ENCODE peak calls at places on chromosomes 2 and 18, in seven cellular contexts. One of them, this sample, is unnamed.

GRCh38 chr2:27220091-27220490 is 2.9 kb downstream of the CAD start:
- DNase-seq in cardiac fibroblast: no peak
- DNase-seq in tibial nerve: no peak
- DNase-seq in upper lobe of right lung: peak; percentile 10
- DNase-seq in mucosa of descending colon: no peak
- DNase-seq in A549: no peak
- DNase-seq in dorsolateral prefrontal cortex: no peak
- DNase-seq in this sample: peak; percentile 8

GRCh38 chr2:167335627-167336026 is 447.3 kb downstream of the XIRP2 start:
- DNase-seq in A549: no peak
- DNase-seq in cardiac fibroblast: peak; percentile 1
- DNase-seq in tibial nerve: no peak
- DNase-seq in upper lobe of right lung: no peak
- DNase-seq in mucosa of descending colon: peak; percentile 24
- DNase-seq in dorsolateral prefrontal cortex: no peak
- DNase-seq in this sample: no peak

GRCh38 chr2:157786663-157787363 is 89.3 kb downstream of the ACVR1 start:
- DNase-seq in cardiac fibroblast: peak; percentile 7
- DNase-seq in upper lobe of right lung: no peak
- DNase-seq in A549: no peak
- DNase-seq in dorsolateral prefrontal cortex: no peak
- DNase-seq in mucosa of descending colon: no peak
- DNase-seq in tibial nerve: no peak
- DNase-seq in this sample: no peak

GRCh38 chr2:112121682-112122254 is 16.4 kb upstream of the FBLN7 start:
- DNase-seq in mucosa of descending colon: peak; percentile 67
- DNase-seq in upper lobe of right lung: no peak
- DNase-seq in A549: peak; percentile 47
- DNase-seq in tibial nerve: no peak
- DNase-seq in dorsolateral prefrontal cortex: no peak
- DNase-seq in cardiac fibroblast: peak; percentile 77
- DNase-seq in this sample: no peak

GRCh38 chr18:12102136-12102842 is 8.6 kb downstream of the ANKRD62 start:
- DNase-seq in A549: no peak
- DNase-seq in cardiac fibroblast: no peak
- DNase-seq in tibial nerve: no peak
- DNase-seq in upper lobe of right lung: no peak
- DNase-seq in dorsolateral prefrontal cortex: no peak
- DNase-seq in mucosa of descending colon: no peak
- DNase-seq in this sample: no peak

GRCh38 chr18:41354151-41354550 is 600.9 kb upstream of the PIK3C3 start:
- DNase-seq in mucosa of descending colon: no peak
- DNase-seq in cardiac fibroblast: no peak
- DNase-seq in tibial nerve: no peak
- DNase-seq in upper lobe of right lung: no peak
- DNase-seq in A549: no peak
- DNase-seq in dorsolateral prefrontal cortex: no peak
- DNase-seq in this sample: no peak

GRCh38 chr18:70931942-70932814 is 643.3 kb downstream of the SOCS6 start:
- DNase-seq in dorsolateral prefrontal cortex: no peak
- DNase-seq in A549: peak; percentile 32
- DNase-seq in tibial nerve: no peak
- DNase-seq in mucosa of descending colon: peak; percentile 33
- DNase-seq in upper lobe of right lung: no peak
- DNase-seq in cardiac fibroblast: peak; percentile 68
- DNase-seq in this sample: peak; percentile 9

GRCh38 chr2:12857891-12858290 is 141.2 kb downstream of the TRIB2 start:
- DNase-seq in tibial nerve: no peak
- DNase-seq in upper lobe of right lung: no peak
- DNase-seq in dorsolateral prefrontal cortex: no peak
- DNase-seq in A549: no peak
- DNase-seq in mucosa of descending colon: no peak
- DNase-seq in cardiac fibroblast: no peak
- DNase-seq in this sample: no peak

GRCh38 chr2:288002-288742 is at the start of gene ALKAL2:
- DNase-seq in cardiac fibroblast: peak; percentile 12
- DNase-seq in mucosa of descending colon: no peak
- DNase-seq in A549: no peak
- DNase-seq in upper lobe of right lung: peak; percentile 68
- DNase-seq in dorsolateral prefrontal cortex: no peak
- DNase-seq in tibial nerve: no peak
- DNase-seq in this sample: no peak

GRCh38 chr2:40098786-40099470 is 319.9 kb upstream of the THUMPD2 start:
- DNase-seq in cardiac fibroblast: peak; percentile 72
- DNase-seq in A549: no peak
- DNase-seq in tibial nerve: no peak
- DNase-seq in mucosa of descending colon: no peak
- DNase-seq in dorsolateral prefrontal cortex: no peak
- DNase-seq in upper lobe of right lung: no peak
- DNase-seq in this sample: no peak

GRCh38 chr2:40097691-40098376 is 318.8 kb upstream of the THUMPD2 start:
- DNase-seq in mucosa of descending colon: no peak
- DNase-seq in cardiac fibroblast: peak; percentile 81
- DNase-seq in A549: peak; percentile 9
- DNase-seq in dorsolateral prefrontal cortex: no peak
- DNase-seq in tibial nerve: no peak
- DNase-seq in upper lobe of right lung: no peak
- DNase-seq in this sample: no peak

GRCh38 chr2:40096360-40096759 is 317.3 kb upstream of the THUMPD2 start:
- DNase-seq in upper lobe of right lung: no peak
- DNase-seq in dorsolateral prefrontal cortex: no peak
- DNase-seq in cardiac fibroblast: peak; percentile 69
- DNase-seq in mucosa of descending colon: no peak
- DNase-seq in A549: peak; percentile 44
- DNase-seq in tibial nerve: no peak
- DNase-seq in this sample: no peak

GRCh38 chr2:40093036-40093673 is 314.1 kb upstream of the THUMPD2 start:
- DNase-seq in cardiac fibroblast: peak; percentile 79
- DNase-seq in upper lobe of right lung: no peak
- DNase-seq in tibial nerve: no peak
- DNase-seq in dorsolateral prefrontal cortex: no peak
- DNase-seq in mucosa of descending colon: no peak
- DNase-seq in A549: no peak
- DNase-seq in this sample: no peak

GRCh38 chr2:40095003-40095402 is 315.9 kb upstream of the THUMPD2 start:
- DNase-seq in upper lobe of right lung: no peak
- DNase-seq in A549: peak; percentile 18
- DNase-seq in dorsolateral prefrontal cortex: no peak
- DNase-seq in cardiac fibroblast: peak; percentile 79
- DNase-seq in tibial nerve: no peak
- DNase-seq in mucosa of descending colon: no peak
- DNase-seq in this sample: no peak
- TF ChIP-seq CTCF in upper lobe of right lung: no peak
- TF ChIP-seq CTCF in A549: no peak
- TF ChIP-seq CTCF in dorsolateral prefrontal cortex: no peak
- TF ChIP-seq CTCF in cardiac fibroblast: no peak
- TF ChIP-seq CTCF in tibial nerve: no peak
- TF ChIP-seq CTCF in mucosa of descending colon: no peak
- TF ChIP-seq CTCF in this sample: no peak

GRCh38 chr2:181904022-181904632 is 12.6 kb downstream of the ITPRID2 start:
- DNase-seq in tibial nerve: no peak
- DNase-seq in A549: peak; percentile 39
- DNase-seq in dorsolateral prefrontal cortex: no peak
- DNase-seq in mucosa of descending colon: peak; percentile 29
- DNase-seq in cardiac fibroblast: peak; percentile 72
- DNase-seq in upper lobe of right lung: no peak
- DNase-seq in this sample: no peak
- TF ChIP-seq CTCF in tibial nerve: peak; percentile 45
- TF ChIP-seq CTCF in A549: peak; percentile 71
- TF ChIP-seq CTCF in dorsolateral prefrontal cortex: peak; percentile 64
- TF ChIP-seq CTCF in mucosa of descending colon: no peak
- TF ChIP-seq CTCF in cardiac fibroblast: peak; percentile 54
- TF ChIP-seq CTCF in upper lobe of right lung: peak; percentile 59
- TF ChIP-seq CTCF in this sample: peak; percentile 54

GRCh38 chr2:71545572-71546274 is 92.4 kb downstream of the DYSF start:
- DNase-seq in dorsolateral prefrontal cortex: peak; percentile 65
- DNase-seq in upper lobe of right lung: peak; percentile 49
- DNase-seq in tibial nerve: no peak
- DNase-seq in A549: peak; percentile 78
- DNase-seq in cardiac fibroblast: peak; percentile 83
- DNase-seq in mucosa of descending colon: peak; percentile 67
- DNase-seq in this sample: peak; percentile 97
- TF ChIP-seq CTCF in dorsolateral prefrontal cortex: peak; percentile 84
- TF ChIP-seq CTCF in upper lobe of right lung: peak; percentile 65
- TF ChIP-seq CTCF in tibial nerve: peak; percentile 83
- TF ChIP-seq CTCF in A549: peak; percentile 97
- TF ChIP-seq CTCF in cardiac fibroblast: peak; percentile 72
- TF ChIP-seq CTCF in mucosa of descending colon: peak; percentile 17
- TF ChIP-seq CTCF in this sample: peak; percentile 83

GRCh38 chr2:66281980-66282379 is 152.9 kb upstream of the MEIS1 start:
- DNase-seq in mucosa of descending colon: no peak
- DNase-seq in tibial nerve: no peak
- DNase-seq in dorsolateral prefrontal cortex: no peak
- DNase-seq in upper lobe of right lung: no peak
- DNase-seq in cardiac fibroblast: no peak
- DNase-seq in A549: no peak
- DNase-seq in this sample: no peak

GRCh38 chr2:66271777-66272176 is 163.1 kb upstream of the MEIS1 start:
- DNase-seq in tibial nerve: no peak
- DNase-seq in A549: no peak
- DNase-seq in cardiac fibroblast: no peak
- DNase-seq in dorsolateral prefrontal cortex: no peak
- DNase-seq in mucosa of descending colon: no peak
- DNase-seq in upper lobe of right lung: no peak
- DNase-seq in this sample: no peak

GRCh38 chr2:66279024-66279423 is 155.9 kb upstream of the MEIS1 start:
- DNase-seq in cardiac fibroblast: no peak
- DNase-seq in dorsolateral prefrontal cortex: no peak
- DNase-seq in upper lobe of right lung: no peak
- DNase-seq in tibial nerve: no peak
- DNase-seq in A549: no peak
- DNase-seq in mucosa of descending colon: no peak
- DNase-seq in this sample: no peak

GRCh38 chr2:66270247-66270646 is 164.7 kb upstream of the MEIS1 start:
- DNase-seq in mucosa of descending colon: no peak
- DNase-seq in upper lobe of right lung: no peak
- DNase-seq in tibial nerve: no peak
- DNase-seq in dorsolateral prefrontal cortex: no peak
- DNase-seq in A549: no peak
- DNase-seq in cardiac fibroblast: no peak
- DNase-seq in this sample: no peak

GRCh38 chr2:66275984-66276383 is 158.9 kb upstream of the MEIS1 start:
- DNase-seq in upper lobe of right lung: no peak
- DNase-seq in mucosa of descending colon: no peak
- DNase-seq in dorsolateral prefrontal cortex: no peak
- DNase-seq in tibial nerve: no peak
- DNase-seq in cardiac fibroblast: no peak
- DNase-seq in A549: no peak
- DNase-seq in this sample: no peak
- TF ChIP-seq CTCF in upper lobe of right lung: no peak
- TF ChIP-seq CTCF in mucosa of descending colon: no peak
- TF ChIP-seq CTCF in dorsolateral prefrontal cortex: no peak
- TF ChIP-seq CTCF in tibial nerve: no peak
- TF ChIP-seq CTCF in cardiac fibroblast: no peak
- TF ChIP-seq CTCF in A549: no peak
- TF ChIP-seq CTCF in this sample: no peak

DNA sequence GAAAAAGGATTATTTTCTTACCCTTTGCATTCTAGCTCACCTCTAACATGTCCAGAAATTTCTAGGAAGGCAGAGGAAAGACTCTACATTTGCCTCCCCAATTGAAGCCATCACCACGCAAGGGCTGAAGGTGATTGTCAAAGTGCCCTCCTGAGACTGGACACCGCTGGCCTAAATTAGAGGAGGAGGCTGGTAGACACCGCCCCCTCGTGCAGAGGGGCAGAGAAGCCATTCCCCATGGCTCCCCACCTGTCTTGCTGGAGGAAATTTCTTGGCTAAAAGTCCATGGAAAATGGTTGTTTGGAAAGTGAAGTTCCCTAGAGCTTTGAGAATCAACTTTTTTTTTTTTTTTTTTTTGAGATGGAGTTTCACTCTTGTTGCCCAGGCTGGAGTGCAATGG is 31.3 kb upstream of the CREB1 start:
- DNase-seq in mucosa of descending colon: no peak
- DNase-seq in A549: no peak
- DNase-seq in cardiac fibroblast: no peak
- DNase-seq in tibial nerve: no peak
- DNase-seq in dorsolateral prefrontal cortex: no peak
- DNase-seq in upper lobe of right lung: no peak
- DNase-seq in this sample: no peak
- TF ChIP-seq CTCF in mucosa of descending colon: no peak
- TF ChIP-seq CTCF in A549: no peak
- TF ChIP-seq CTCF in cardiac fibroblast: no peak
- TF ChIP-seq CTCF in tibial nerve: no peak
- TF ChIP-seq CTCF in dorsolateral prefrontal cortex: no peak
- TF ChIP-seq CTCF in upper lobe of right lung: no peak
- TF ChIP-seq CTCF in this sample: no peak

DNA sequence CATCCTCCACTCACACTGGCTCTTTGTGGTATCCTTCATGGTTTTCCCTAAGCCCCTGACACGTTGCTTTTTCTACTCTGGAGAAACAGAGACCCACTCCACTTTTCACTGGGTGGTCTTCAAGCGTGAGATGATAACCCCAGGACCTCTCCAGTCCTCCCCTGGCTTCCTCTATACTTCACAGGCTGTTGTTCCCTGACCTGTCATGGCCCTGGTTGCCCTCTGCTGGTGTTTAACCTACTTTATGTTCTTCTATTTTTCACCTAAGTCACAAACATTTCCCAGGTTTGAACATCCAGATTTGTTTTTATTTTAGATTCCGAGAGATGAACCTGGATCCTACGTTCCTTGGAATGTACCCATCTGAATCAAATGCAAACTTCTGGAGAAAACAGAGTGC is 84.5 kb downstream of the AOX1 start:
- DNase-seq in mucosa of descending colon: peak; percentile 18
- DNase-seq in dorsolateral prefrontal cortex: no peak
- DNase-seq in tibial nerve: no peak
- DNase-seq in A549: peak; percentile 21
- DNase-seq in cardiac fibroblast: no peak
- DNase-seq in upper lobe of right lung: no peak
- DNase-seq in this sample: no peak
- TF ChIP-seq CTCF in mucosa of descending colon: no peak
- TF ChIP-seq CTCF in dorsolateral prefrontal cortex: no peak
- TF ChIP-seq CTCF in tibial nerve: no peak
- TF ChIP-seq CTCF in A549: peak; percentile 37
- TF ChIP-seq CTCF in cardiac fibroblast: no peak
- TF ChIP-seq CTCF in upper lobe of right lung: no peak
- TF ChIP-seq CTCF in this sample: no peak

GRCh38 chr2:160022162-160022561 is 40.3 kb downstream of the PLA2R1 start:
- DNase-seq in mucosa of descending colon: no peak
- DNase-seq in A549: no peak
- DNase-seq in cardiac fibroblast: no peak
- DNase-seq in dorsolateral prefrontal cortex: no peak
- DNase-seq in tibial nerve: no peak
- DNase-seq in upper lobe of right lung: no peak
- DNase-seq in this sample: peak; percentile 74
- TF ChIP-seq CTCF in mucosa of descending colon: peak; percentile 9
- TF ChIP-seq CTCF in A549: peak; percentile 36
- TF ChIP-seq CTCF in cardiac fibroblast: peak; percentile 29
- TF ChIP-seq CTCF in dorsolateral prefrontal cortex: no peak
- TF ChIP-seq CTCF in tibial nerve: no peak
- TF ChIP-seq CTCF in upper lobe of right lung: no peak
- TF ChIP-seq CTCF in this sample: peak; percentile 25